ENCODE peak calls at places on chromosomes 7 and 10, in four cellular contexts. One of them, this sample, is unnamed.

GRCh38 chr10:46554166-46554781 is 2.2 kb downstream of the GPRIN2 start:
- DNase-seq in suprapubic skin: peak
- DNase-seq in gastrocnemius medialis: no peak
- DNase-seq in Calu3: no peak
- DNase-seq in this sample: no peak

GRCh38 chr7:112366886-112367285 is 83.4 kb upstream of the IFRD1 start:
- DNase-seq in gastrocnemius medialis: no peak
- DNase-seq in Calu3: no peak
- DNase-seq in suprapubic skin: no peak
- DNase-seq in this sample: no peak

GRCh38 chr7:129053938-129054437 is 923 bp downstream of the TNPO3 start:
- DNase-seq in suprapubic skin: no peak
- DNase-seq in gastrocnemius medialis: no peak
- DNase-seq in Calu3: no peak
- DNase-seq in this sample: no peak

GRCh38 chr7:15682751-15683150 is 3.7 kb downstream of the MEOX2 start:
- DNase-seq in gastrocnemius medialis: no peak
- DNase-seq in Calu3: no peak
- DNase-seq in suprapubic skin: no peak
- DNase-seq in this sample: no peak

GRCh38 chr7:34128762-34129161 is 223.4 kb downstream of the BMPER start:
- DNase-seq in Calu3: no peak
- DNase-seq in suprapubic skin: no peak
- DNase-seq in gastrocnemius medialis: no peak
- DNase-seq in this sample: no peak

GRCh38 chr10:131073469-131074060 is 238.0 kb downstream of the TCERG1L start:
- DNase-seq in Calu3: no peak
- DNase-seq in gastrocnemius medialis: no peak
- DNase-seq in suprapubic skin: no peak
- DNase-seq in this sample: no peak

GRCh38 chr10:114648368-114648767 is 9.7 kb downstream of the ABLIM1 start:
- DNase-seq in suprapubic skin: no peak
- DNase-seq in gastrocnemius medialis: no peak
- DNase-seq in Calu3: no peak
- DNase-seq in this sample: no peak

GRCh38 chr7:98701372-98701771 is 84.3 kb downstream of the NPTX2 start:
- DNase-seq in Calu3: no peak
- DNase-seq in gastrocnemius medialis: no peak
- DNase-seq in suprapubic skin: no peak
- DNase-seq in this sample: no peak

GRCh38 chr10:85612833-85613232 is 753.8 kb downstream of the GRID1 start:
- DNase-seq in gastrocnemius medialis: no peak
- DNase-seq in Calu3: no peak
- DNase-seq in suprapubic skin: no peak
- DNase-seq in this sample: no peak

DNA sequence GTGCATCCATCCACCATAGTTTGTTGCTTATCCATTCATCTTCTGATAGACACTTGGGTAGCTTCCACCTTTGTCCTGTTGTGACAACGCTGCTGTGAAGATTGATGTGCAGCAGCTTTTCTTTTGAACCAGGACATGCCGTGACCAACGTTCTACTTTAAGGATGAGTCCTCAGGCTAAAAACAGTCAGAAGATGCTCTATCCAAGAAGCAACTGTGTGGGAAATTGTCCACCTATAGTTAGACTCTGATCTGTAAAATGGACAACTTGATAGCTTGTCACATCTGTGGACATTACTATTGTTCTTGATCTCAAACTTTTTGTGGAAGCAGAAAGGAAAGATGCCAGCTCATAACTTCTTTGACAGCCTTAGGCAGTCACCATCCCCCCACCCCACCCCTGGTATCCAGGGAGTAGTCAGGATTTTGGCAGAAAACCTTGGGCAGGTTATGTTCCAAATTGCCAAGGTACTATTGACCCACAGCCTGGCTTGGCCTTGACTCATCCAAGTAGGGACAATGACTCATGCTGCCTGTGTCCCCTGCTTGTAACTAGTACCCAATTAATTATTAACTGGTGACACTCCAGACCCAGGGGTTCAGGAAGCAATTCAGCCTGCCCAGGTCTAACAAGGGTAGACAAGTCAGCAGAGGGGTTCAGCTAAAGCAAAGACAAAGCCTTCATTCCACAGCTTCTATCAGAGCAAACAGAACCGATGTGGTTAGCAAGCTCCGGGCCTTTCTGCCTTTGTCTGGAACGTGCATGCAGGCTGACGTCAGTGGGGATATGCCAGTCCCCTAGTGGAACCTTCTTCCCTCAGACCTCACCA is 99.6 kb upstream of the ANLN start:
- DNase-seq in Calu3: peak
- DNase-seq in suprapubic skin: no peak
- DNase-seq in gastrocnemius medialis: peak
- DNase-seq in this sample: peak
- TF ChIP-seq CTCF in Calu3: no peak
- TF ChIP-seq CTCF in suprapubic skin: no peak
- TF ChIP-seq CTCF in gastrocnemius medialis: no peak
- TF ChIP-seq CTCF in this sample: no peak

GRCh38 chr7:71868797-71869196 is 543.3 kb downstream of the CALN1 start:
- DNase-seq in Calu3: no peak
- DNase-seq in suprapubic skin: no peak
- DNase-seq in gastrocnemius medialis: no peak
- DNase-seq in this sample: peak

GRCh38 chr7:71867626-71868025 is 544.5 kb downstream of the CALN1 start:
- DNase-seq in Calu3: no peak
- DNase-seq in gastrocnemius medialis: no peak
- DNase-seq in suprapubic skin: no peak
- DNase-seq in this sample: no peak

DNA sequence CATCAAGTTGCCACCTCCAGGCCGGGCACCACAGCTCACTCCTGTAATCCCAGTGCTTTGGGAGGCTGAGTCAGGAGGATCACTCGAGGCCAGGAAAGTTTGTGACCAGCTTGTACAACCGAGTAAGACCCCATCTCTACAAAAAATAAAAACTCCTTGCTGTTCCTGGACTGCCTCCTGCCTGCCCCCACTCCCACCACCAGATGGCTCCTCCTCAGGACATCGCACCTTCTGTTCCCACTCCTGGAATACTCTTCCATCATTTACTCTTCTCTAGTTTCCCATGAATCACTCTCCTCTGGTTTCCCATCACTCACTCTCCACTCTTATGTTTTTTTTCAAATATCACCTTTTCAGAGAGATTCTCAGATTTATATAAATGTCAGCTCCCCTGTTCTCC is 540.7 kb downstream of the CALN1 start:
- DNase-seq in suprapubic skin: no peak
- DNase-seq in gastrocnemius medialis: no peak
- DNase-seq in Calu3: no peak
- DNase-seq in this sample: no peak
- TF ChIP-seq CTCF in suprapubic skin: no peak
- TF ChIP-seq CTCF in gastrocnemius medialis: no peak
- TF ChIP-seq CTCF in Calu3: no peak
- TF ChIP-seq CTCF in this sample: peak

GRCh38 chr7:151745090-151745638 is 131.8 kb downstream of the PRKAG2 start:
- DNase-seq in gastrocnemius medialis: peak
- DNase-seq in suprapubic skin: no peak
- DNase-seq in Calu3: peak
- DNase-seq in this sample: peak
- TF ChIP-seq CTCF in gastrocnemius medialis: no peak
- TF ChIP-seq CTCF in suprapubic skin: no peak
- TF ChIP-seq CTCF in Calu3: peak
- TF ChIP-seq CTCF in this sample: peak

GRCh38 chr10:112026438-112026837 is 157.1 kb downstream of the GPAM start:
- DNase-seq in gastrocnemius medialis: no peak
- DNase-seq in Calu3: no peak
- DNase-seq in suprapubic skin: no peak
- DNase-seq in this sample: no peak
- TF ChIP-seq CTCF in gastrocnemius medialis: no peak
- TF ChIP-seq CTCF in Calu3: no peak
- TF ChIP-seq CTCF in suprapubic skin: no peak
- TF ChIP-seq CTCF in this sample: no peak

GRCh38 chr7:153386581-153386980 is 627.0 kb downstream of the ACTR3B start:
- DNase-seq in Calu3: no peak
- DNase-seq in gastrocnemius medialis: no peak
- DNase-seq in suprapubic skin: no peak
- DNase-seq in this sample: no peak

GRCh38 chr7:153385502-153385901 is 626.0 kb downstream of the ACTR3B start:
- DNase-seq in suprapubic skin: no peak
- DNase-seq in gastrocnemius medialis: no peak
- DNase-seq in Calu3: no peak
- DNase-seq in this sample: no peak

GRCh38 chr7:153382591-153383225 is 623.2 kb downstream of the ACTR3B start:
- DNase-seq in Calu3: no peak
- DNase-seq in gastrocnemius medialis: peak
- DNase-seq in suprapubic skin: no peak
- DNase-seq in this sample: no peak

GRCh38 chr7:153380636-153381035 is 621.1 kb downstream of the ACTR3B start:
- DNase-seq in Calu3: no peak
- DNase-seq in gastrocnemius medialis: no peak
- DNase-seq in suprapubic skin: no peak
- DNase-seq in this sample: no peak

GRCh38 chr7:153381275-153382119 is 621.9 kb downstream of the ACTR3B start:
- DNase-seq in Calu3: no peak
- DNase-seq in gastrocnemius medialis: no peak
- DNase-seq in suprapubic skin: no peak
- DNase-seq in this sample: no peak
- TF ChIP-seq CTCF in Calu3: no peak
- TF ChIP-seq CTCF in gastrocnemius medialis: peak
- TF ChIP-seq CTCF in suprapubic skin: peak
- TF ChIP-seq CTCF in this sample: peak

GRCh38 chr7:114941692-114942091 is 19.8 kb downstream of the MDFIC start:
- DNase-seq in gastrocnemius medialis: no peak
- DNase-seq in Calu3: no peak
- DNase-seq in suprapubic skin: no peak
- DNase-seq in this sample: no peak

GRCh38 chr7:114942443-114943175 is 20.7 kb downstream of the MDFIC start:
- DNase-seq in Calu3: no peak
- DNase-seq in gastrocnemius medialis: no peak
- DNase-seq in suprapubic skin: no peak
- DNase-seq in this sample: no peak

GRCh38 chr7:114937422-114937821 is 15.5 kb downstream of the MDFIC start:
- DNase-seq in gastrocnemius medialis: no peak
- DNase-seq in suprapubic skin: no peak
- DNase-seq in Calu3: no peak
- DNase-seq in this sample: no peak

GRCh38 chr7:114938785-114939184 is 16.9 kb downstream of the MDFIC start:
- DNase-seq in gastrocnemius medialis: no peak
- DNase-seq in Calu3: no peak
- DNase-seq in suprapubic skin: no peak
- DNase-seq in this sample: no peak

GRCh38 chr7:114939484-114940097 is 17.7 kb downstream of the MDFIC start:
- DNase-seq in suprapubic skin: no peak
- DNase-seq in gastrocnemius medialis: no peak
- DNase-seq in Calu3: no peak
- DNase-seq in this sample: no peak
- TF ChIP-seq CTCF in suprapubic skin: no peak
- TF ChIP-seq CTCF in gastrocnemius medialis: peak
- TF ChIP-seq CTCF in Calu3: no peak
- TF ChIP-seq CTCF in this sample: no peak

GRCh38 chr7:46685051-46685450 is 764.0 kb upstream of the IGFBP3 start:
- DNase-seq in gastrocnemius medialis: no peak
- DNase-seq in Calu3: peak
- DNase-seq in suprapubic skin: no peak
- DNase-seq in this sample: no peak
- TF ChIP-seq CTCF in gastrocnemius medialis: no peak
- TF ChIP-seq CTCF in Calu3: peak
- TF ChIP-seq CTCF in suprapubic skin: no peak
- TF ChIP-seq CTCF in this sample: no peak

GRCh38 chr10:64528294-64529002 is 1007.2 kb downstream of the REEP3 start:
- DNase-seq in gastrocnemius medialis: no peak
- DNase-seq in suprapubic skin: no peak
- DNase-seq in Calu3: no peak
- DNase-seq in this sample: no peak
- TF ChIP-seq CTCF in gastrocnemius medialis: no peak
- TF ChIP-seq CTCF in suprapubic skin: no peak
- TF ChIP-seq CTCF in Calu3: no peak
- TF ChIP-seq CTCF in this sample: no peak